ENCODE peak calls at places on chromosomes 16 and 17, in nine cellular contexts. R is central memory CD4-positive, alpha-beta T cell; L is stimulated activated CD4-positive, alpha-beta T cell treated with anti-CD3 and anti-CD28 coated beads, Interleukin-2, amount 100 ng/mL, for 48 hours; E is choroid plexus epithelial cell; Z is HEK293T; C is stomach; F is stimulated activated CD8-positive, alpha-beta memory T cell treated with anti-CD3 and anti-CD28 coated beads, Interleukin-4, amount 100 ng/mL, for 4 hours; H is nucleus accumbens; I is activated gamma-delta T cell treated with anti-CD3 and anti-CD28 coated beads, Interleukin-2, amount 50 U/mL, for 16 hours. X is an unnamed sample.

GRCh38 chr17:60369727-60370126 is 22.2 kb downstream of the USP32 start:
- DNase-seq in R (no peak), L (no peak), E (no peak), Z (no peak), C (no peak), F (no peak), H (no peak), I (no peak), X (no peak)

GRCh38 chr17:17702370-17702769 is 21.1 kb downstream of the RAI1 start:
- DNase-seq in R (no peak), L (no peak), E (no peak), Z (no peak), C (no peak), F (no peak), H (no peak), I (no peak), X (no peak)

GRCh38 chr16:89821438-89822187 is 5.2 kb upstream of the FANCA start:
- DNase-seq in R (no peak), L (no peak), E (no peak), Z (no peak), C (no peak), F (peak; percentile 21), H (no peak), I (peak; percentile 39), X (no peak)

GRCh38 chr17:20979792-20980083 is 63.1 kb downstream of the USP22 start:
- DNase-seq in R (no peak), L (no peak), E (no peak), Z (no peak), C (no peak), F (no peak), H (no peak), I (no peak), X (no peak)

GRCh38 chr17:34503804-34504203 is 75.6 kb upstream of the TMEM132E start:
- DNase-seq in R (no peak), L (no peak), E (no peak), Z (no peak), C (no peak), F (no peak), H (no peak), I (no peak), X (no peak)

GRCh38 chr16:50591800-50592771 is 43.9 kb downstream of the NKD1 start:
- DNase-seq in R (no peak), L (no peak), E (no peak), Z (no peak), C (peak; percentile 37), F (no peak), H (peak; percentile 59), I (no peak), X (no peak)

GRCh38 chr17:45006927-45007461 is 38.9 kb upstream of the C1QL1 start:
- DNase-seq in R (no peak), L (no peak), E (peak; percentile 60), Z (no peak), C (no peak), F (no peak), H (no peak), I (no peak), X (no peak)

GRCh38 chr17:7293821-7294613 is 422 bp downstream of the YBX2 start:
- DNase-seq in R (no peak), L (no peak), E (no peak), Z (no peak), C (peak; percentile 61), F (no peak), H (no peak), I (no peak), X (no peak)

GRCh38 chr17:31535581-31535981 is 144.1 kb downstream of the RAB11FIP4 start:
- DNase-seq in R (no peak), L (peak; percentile 22), E (no peak), Z (no peak), C (no peak), F (no peak), H (no peak), I (no peak), X (no peak)

GRCh38 chr16:53346-54236 is at the start of the genes POLR3K and SNRNP25:
- DNase-seq in R (peak; percentile 96), L (peak; percentile 93), E (peak; percentile 99), Z (peak; percentile 98), C (peak; percentile 100), F (peak; percentile 94), H (peak; percentile 95), I (peak; percentile 96), X (peak; percentile 95)

GRCh38 chr16:75402821-75403475 is 30.4 kb downstream of the CFDP1 start:
- DNase-seq in R (peak; percentile 12), L (no peak), E (peak; percentile 81), Z (peak; percentile 13), C (no peak), F (no peak), H (no peak), I (no peak), X (no peak)

GRCh38 chr17:66944365-66945203 is 19.9 kb upstream of the CACNG4 start:
- DNase-seq in R (no peak), L (no peak), E (peak; percentile 8), Z (no peak), C (no peak), F (no peak), H (no peak), I (no peak), X (no peak)

GRCh38 chr16:88351521-88352101 is 31.1 kb upstream of the ZNF469 start:
- DNase-seq in R (no peak), L (no peak), E (no peak), Z (no peak), C (no peak), F (no peak), H (no peak), I (no peak), X (no peak)

GRCh38 chr17:56653877-56654276 is 60.4 kb downstream of the NOG start:
- DNase-seq in R (peak; percentile 46), L (peak; percentile 38), E (peak; percentile 55), Z (peak; percentile 67), C (no peak), F (peak; percentile 26), H (no peak), I (peak; percentile 17), X (peak; percentile 16)

GRCh38 chr17:45230787-45231480 is 9.2 kb downstream of the FMNL1 start:
- DNase-seq in R (no peak), L (no peak), E (peak; percentile 44), Z (no peak), C (no peak), F (no peak), H (no peak), I (no peak), X (no peak)

GRCh38 chr16:13702614-13703013 is 217.3 kb upstream of the ERCC4 start:
- DNase-seq in R (no peak), L (no peak), E (no peak), Z (no peak), C (no peak), F (no peak), H (no peak), I (no peak), X (no peak)

GRCh38 chr17:58377005-58377660 is 25.1 kb upstream of the SUPT4H1 start:
- DNase-seq in R (no peak), L (no peak), E (no peak), Z (no peak), C (peak; percentile 63), F (no peak), H (no peak), I (no peak), X (no peak)

GRCh38 chr16:74942977-74943918 is 41.7 kb downstream of the WDR59 start:
- DNase-seq in R (no peak), L (no peak), E (no peak), Z (no peak), C (no peak), F (no peak), H (no peak), I (no peak), X (no peak)

GRCh38 chr17:36095992-36096391 is 6.0 kb upstream of the CCL3 start:
- DNase-seq in R (no peak), L (no peak), E (no peak), Z (no peak), C (no peak), F (no peak), H (no peak), I (no peak), X (no peak)

GRCh38 chr16:84689126-84689525 is 10.7 kb upstream of the USP10 start:
- DNase-seq in R (no peak), L (no peak), E (peak; percentile 92), Z (no peak), C (no peak), F (no peak), H (no peak), I (no peak), X (no peak)

GRCh38 chr16:2939968-2940367 is 24.1 kb upstream of the KREMEN2 start:
- DNase-seq in R (no peak), L (no peak), E (no peak), Z (no peak), C (no peak), F (no peak), H (no peak), I (no peak), X (no peak)

GRCh38 chr16:84175351-84176081 is 11.3 kb downstream of the TAF1C start:
- DNase-seq in R (peak; percentile 17), L (peak; percentile 50), E (peak; percentile 45), Z (peak; percentile 42), C (peak; percentile 55), F (no peak), H (no peak), I (peak; percentile 15), X (peak; percentile 70)

GRCh38 chr16:70490261-70490660 is 33.1 kb downstream of the COG4 start:
- DNase-seq in R (no peak), L (no peak), E (no peak), Z (no peak), C (no peak), F (no peak), H (no peak), I (no peak), X (no peak)

GRCh38 chr17:70074991-70075390 is at the start of gene KCNJ16:
- DNase-seq in R (no peak), L (no peak), E (no peak), Z (no peak), C (peak; percentile 73), F (no peak), H (no peak), I (no peak), X (no peak)

GRCh38 chr16:4301177-4301576 is 14.7 kb upstream of the GLIS2 start:
- DNase-seq in R (no peak), L (no peak), E (no peak), Z (no peak), C (no peak), F (no peak), H (no peak), I (no peak), X (no peak)

GRCh38 chr17:1529863-1530262 is 13.5 kb upstream of the INPP5K start:
- DNase-seq in R (no peak), L (no peak), E (no peak), Z (no peak), C (no peak), F (no peak), H (no peak), I (no peak), X (no peak)

GRCh38 chr17:10061131-10061581 is 137.2 kb downstream of the GAS7 start:
- DNase-seq in R (no peak), L (no peak), E (no peak), Z (no peak), C (no peak), F (no peak), H (no peak), I (no peak), X (no peak)

GRCh38 chr17:18122991-18123753 is 14.6 kb downstream of the MYO15A start:
- DNase-seq in R (no peak), L (no peak), E (no peak), Z (no peak), C (no peak), F (no peak), H (no peak), I (no peak), X (no peak)

GRCh38 chr17:74671031-74671771 is 41.5 kb downstream of the CD300LF start:
- DNase-seq in R (peak; percentile 60), L (peak; percentile 76), E (peak; percentile 83), Z (peak; percentile 89), C (peak; percentile 64), F (peak; percentile 37), H (no peak), I (peak; percentile 49), X (peak; percentile 90)

GRCh38 chr17:69608114-69608513 is 193.6 kb downstream of the MAP2K6 start:
- DNase-seq in R (no peak), L (no peak), E (no peak), Z (no peak), C (no peak), F (no peak), H (no peak), I (no peak), X (no peak)

GRCh38 chr16:57479422-57480126 is 6.7 kb downstream of the DOK4 start:
- DNase-seq in R (no peak), L (no peak), E (peak; percentile 58), Z (peak; percentile 53), C (peak; percentile 66), F (no peak), H (no peak), I (no peak), X (no peak)